ENCODE peak calls at places on chromosome 16, in four cellular contexts. F, E, B and Y are unnamed samples. For H3K4me1, the result is how much of the 10 kb centered on the place peaks cover.

GRCh38 chr16:69503244-69503643 is 62.5 kb upstream of the NFAT5 start:
- DNase-seq in F (no peak), E (no peak), B (no peak), Y (no peak)

GRCh38 chr16:14164916-14165684 is 94.0 kb downstream of the MRTFB start:
- DNase-seq in F (no peak), E (no peak), B (no peak), Y (no peak)

GRCh38 chr16:53773150-53773846 is 69.3 kb downstream of the FTO start:
- DNase-seq in F (no peak), E (peak), B (peak), Y (no peak)

GRCh38 chr16:2473999-2474876 is 689 bp upstream of the TBC1D24 start:
- DNase-seq in F (no peak), E (no peak), B (peak), Y (peak)

GRCh38 chr16:54282923-54283734 is 3.5 kb downstream of the IRX3 start:
- DNase-seq in F (no peak), E (no peak), B (no peak), Y (no peak)

GRCh38 chr16:28543072-28543471 is 4.3 kb upstream of the NUPR1 start:
- DNase-seq in F (no peak), E (no peak), B (peak), Y (peak)

GRCh38 chr16:19808061-19808621 is 76.5 kb downstream of the GPRC5B start:
- DNase-seq in F (no peak), E (no peak), B (peak), Y (no peak)

GRCh38 chr16:46836521-46837292 is 5.7 kb upstream of the C16orf87 start:
- DNase-seq in F (no peak), E (no peak), B (no peak), Y (no peak)

GRCh38 chr16:72740346-72740745 is 307.6 kb downstream of the ZFHX3 start:
- DNase-seq in F (no peak), E (no peak), B (no peak), Y (no peak)

GRCh38 chr16:263944-264343 is 11.8 kb downstream of the RGS11 start:
- DNase-seq in F (no peak), E (no peak), B (no peak), Y (no peak)

GRCh38 chr16:52318259-52319008 is 228.5 kb downstream of the TOX3 start:
- DNase-seq in F (no peak), E (no peak), B (no peak), Y (no peak)

GRCh38 chr16:58016841-58017446 is 8.6 kb upstream of the MMP15 start:
- DNase-seq in F (no peak), E (no peak), B (no peak), Y (peak)

GRCh38 chr16:69150146-69150865 is 17.9 kb downstream of the UTP4 start:
- DNase-seq in F (peak), E (peak), B (peak), Y (no peak)

GRCh38 chr16:84737658-84738057 is 37.9 kb downstream of the USP10 start:
- DNase-seq in F (no peak), E (no peak), B (peak), Y (peak)

GRCh38 chr16:2483939-2484897 is 9.3 kb downstream of the TBC1D24 start:
- DNase-seq in F (no peak), E (no peak), B (no peak), Y (no peak)

GRCh38 chr16:35102780-35103403 is 1643.5 kb downstream of the TP53TG3F start:
- DNase-seq in F (no peak), E (no peak), B (no peak), Y (no peak)

GRCh38 chr16:73032548-73033270 is 15.2 kb downstream of the ZFHX3 start:
- DNase-seq in F (no peak), E (no peak), B (no peak), Y (no peak)

GRCh38 chr16:25546781-25547180 is 145.0 kb upstream of the HS3ST4 start:
- DNase-seq in F (no peak), E (no peak), B (no peak), Y (no peak)

GRCh38 chr16:85998868-85999729 is 100.1 kb downstream of the IRF8 start:
- DNase-seq in F (no peak), E (no peak), B (peak), Y (no peak)

GRCh38 chr16:86882586-86883280 is 304.4 kb downstream of the FOXL1 start:
- DNase-seq in F (no peak), E (no peak), B (no peak), Y (peak)

GRCh38 chr16:16982614-16983013 is 488.1 kb downstream of the XYLT1 start:
- DNase-seq in F (no peak), E (no peak), B (no peak), Y (no peak)

GRCh38 chr16:89412811-89413210 is 77.5 kb downstream of the ANKRD11 start:
- DNase-seq in F (no peak), E (no peak), B (no peak), Y (no peak)

GRCh38 chr16:27945233-27945975 is 118.1 kb downstream of the GSG1L start:
- DNase-seq in F (no peak), E (no peak), B (peak), Y (peak)

GRCh38 chr16:24635900-24636610 is 93.4 kb upstream of the TNRC6A start:
- DNase-seq in F (no peak), E (peak), B (peak), Y (peak)

GRCh38 chr16:8278181-8278580 is 312.1 kb downstream of the TMEM114 start:
- DNase-seq in F (no peak), E (no peak), B (no peak), Y (no peak)

GRCh38 chr16:19067349-19068236 is at the start of gene COQ7:
- DNase-seq in F (peak), E (peak), B (peak), Y (peak)

GRCh38 chr16:70563571-70563970 is 40.0 kb downstream of the SF3B3 start:
- DNase-seq in F (no peak), E (no peak), B (no peak), Y (no peak)

GRCh38 chr16:81551821-81552304 is 107.3 kb downstream of the CMIP start:
- DNase-seq in F (no peak), E (no peak), B (no peak), Y (peak)

GRCh38 chr16:87278191-87279093 is 38.8 kb downstream of the C16orf95 start:
- DNase-seq in F (peak), E (peak), B (peak), Y (peak)

GRCh38 chr16:4338712-4339299 is 12.3 kb downstream of the PAM16 start:
- DNase-seq in F (no peak), E (no peak), B (no peak), Y (peak)

GRCh38 chr16:48334325-48334724 is 50.9 kb downstream of the SIAH1 start:
- DNase-seq in F (no peak), E (no peak), B (no peak), Y (no peak)

GRCh38 chr16:6964679-6965078 is 368.0 kb upstream of the RBFOX1 start:
- DNase-seq in F (no peak), E (no peak), B (no peak), Y (no peak)

GRCh38 chr16:779561-779960 is 8.6 kb downstream of the RPUSD1 start:
- DNase-seq in F (no peak), E (no peak), B (no peak), Y (no peak)

GRCh38 chr16:57621521-57622268 is 6.7 kb upstream of the ADGRG1 start:
- DNase-seq in F (no peak), E (peak), B (no peak), Y (peak)

GRCh38 chr16:82470506-82471196 is 156.1 kb upstream of the CDH13 start:
- DNase-seq in F (no peak), E (no peak), B (no peak), Y (no peak)

GRCh38 chr16:19505600-19506303 is 16.1 kb downstream of the GDE1 start:
- DNase-seq in F (no peak), E (no peak), B (no peak), Y (no peak)

GRCh38 chr16:53022374-53022773 is 30.3 kb downstream of the CHD9NB start:
- DNase-seq in F (peak), E (peak), B (peak), Y (no peak)

DNA sequence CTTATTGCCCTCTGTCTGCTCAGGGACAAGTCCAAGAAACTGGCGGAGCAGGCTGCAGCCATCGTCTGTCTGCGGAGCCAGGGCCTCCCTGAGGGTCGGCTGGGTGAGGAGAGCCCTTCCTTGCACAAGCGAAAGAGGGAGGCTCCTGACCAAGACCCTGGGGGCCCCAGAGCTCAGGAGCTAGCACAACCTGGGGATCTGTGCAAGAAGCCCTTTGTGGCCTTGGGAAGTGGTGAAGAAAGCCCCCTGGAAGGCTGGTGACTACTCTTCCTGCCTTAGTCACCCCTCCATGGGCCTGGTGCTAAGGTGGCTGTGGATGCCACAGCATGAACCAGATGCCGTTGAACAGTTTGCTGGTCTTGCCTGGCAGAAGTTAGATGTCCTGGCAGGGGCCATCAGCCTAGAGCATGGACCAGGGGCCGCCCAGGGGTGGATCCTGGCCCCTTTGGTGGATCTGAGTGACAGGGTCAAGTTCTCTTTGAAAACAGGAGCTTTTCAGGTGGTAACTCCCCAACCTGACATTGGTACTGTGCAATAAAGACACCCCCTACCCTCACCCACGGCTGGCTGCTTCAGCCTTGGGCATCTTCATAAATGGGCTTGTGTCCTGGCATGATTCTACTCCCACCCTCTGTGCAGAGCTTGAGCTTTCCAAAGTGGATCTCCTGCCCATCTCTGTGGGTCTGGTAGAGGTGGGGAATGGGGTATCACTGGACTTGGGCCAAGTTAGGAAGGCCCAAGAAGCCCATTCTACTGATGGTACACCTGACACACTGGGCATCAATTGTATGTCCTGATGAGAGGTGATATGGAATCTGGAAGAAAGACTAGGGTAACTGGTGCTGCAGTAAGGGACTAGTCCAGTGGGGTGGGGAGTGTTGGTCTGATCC is 6.2 kb upstream of the NFATC3 start:
- DNase-seq in F (no peak), E (no peak), B (no peak), Y (no peak)
- H3K4me1 ChIP-seq in F (under half), E (under half), B (half or more), Y (half or more)

GRCh38 chr16:75239463-75240122 is 11.8 kb downstream of the BCAR1 start:
- DNase-seq in F (no peak), E (peak), B (no peak), Y (peak)

GRCh38 chr16:75238853-75239371 is 12.5 kb downstream of the BCAR1 start:
- DNase-seq in F (no peak), E (no peak), B (no peak), Y (no peak)

GRCh38 chr16:75236736-75237397 is 14.6 kb downstream of the BCAR1 start:
- DNase-seq in F (no peak), E (no peak), B (no peak), Y (peak)

GRCh38 chr16:75237398-75238131 is 13.9 kb downstream of the BCAR1 start:
- DNase-seq in F (no peak), E (peak), B (no peak), Y (peak)

GRCh38 chr16:75238132-75238852 is 13.1 kb downstream of the BCAR1 start:
- DNase-seq in F (no peak), E (peak), B (peak), Y (peak)
- H3K4me3 ChIP-seq in F (no peak), E (peak), B (no peak), Y (no peak)

DNA sequence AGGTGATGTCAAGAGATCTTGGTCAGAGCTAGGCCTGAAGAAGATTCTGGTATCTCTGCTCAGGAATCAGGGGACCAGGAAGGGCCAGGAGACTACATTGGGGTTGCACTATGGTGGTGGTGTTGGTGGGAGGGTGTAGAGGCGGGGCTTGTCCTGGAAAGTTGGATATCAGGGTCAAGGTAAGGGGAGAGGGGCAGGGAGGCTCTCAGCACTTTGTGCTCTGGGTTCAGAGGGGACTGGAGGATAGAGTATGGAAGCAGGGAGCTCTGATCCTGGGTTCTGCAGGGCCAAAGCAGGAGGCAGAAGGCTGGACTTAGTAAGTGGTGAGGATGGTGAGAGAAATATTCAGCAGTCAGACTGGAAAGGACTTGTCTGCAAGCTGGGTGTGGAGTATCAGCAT is 3.0 kb downstream of the NOL3 start:
- DNase-seq in F (no peak), E (no peak), B (no peak), Y (no peak)
- H3K4me1 ChIP-seq in F (half or more), E (under half), B (half or more), Y (half or more)

GRCh38 chr16:21302454-21302853 is 24.4 kb upstream of the CRYM start:
- DNase-seq in F (no peak), E (no peak), B (no peak), Y (no peak)

GRCh38 chr16:21301895-21302291 is 23.8 kb upstream of the CRYM start:
- DNase-seq in F (no peak), E (no peak), B (no peak), Y (no peak)

GRCh38 chr16:21301168-21301894 is 23.2 kb upstream of the CRYM start:
- DNase-seq in F (peak), E (peak), B (peak), Y (peak)

GRCh38 chr16:21300309-21301167 is 22.4 kb upstream of the CRYM start:
- DNase-seq in F (peak), E (peak), B (peak), Y (peak)

DNA sequence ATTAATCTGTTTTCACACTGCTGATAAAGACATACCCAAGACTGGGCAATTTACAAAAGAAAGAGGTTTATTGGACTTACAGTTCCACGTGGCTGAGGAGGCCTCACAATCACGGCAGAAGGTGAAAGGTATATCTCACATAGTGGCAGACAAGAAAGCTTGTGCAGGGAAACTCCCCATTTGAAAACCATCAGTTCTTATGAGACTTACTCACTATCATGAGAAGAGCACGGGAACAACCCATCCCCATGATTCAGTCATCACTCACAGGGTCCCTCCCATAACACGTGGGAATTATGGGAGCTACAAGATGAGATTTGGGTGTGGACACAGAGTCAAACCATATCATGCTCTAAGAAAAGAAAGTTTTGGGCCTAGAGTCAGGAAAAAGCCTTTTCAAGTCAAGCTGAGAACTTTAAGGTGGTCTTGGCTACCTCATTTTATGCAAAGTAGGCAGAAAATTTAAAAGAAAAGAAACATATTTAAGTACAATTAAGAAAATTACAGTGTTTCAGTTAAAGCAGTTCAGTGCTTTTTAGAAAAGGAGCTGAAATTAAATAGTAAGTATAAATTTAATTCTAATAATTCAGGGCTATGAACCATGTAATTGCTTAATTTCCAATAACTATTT is 24.9 kb upstream of the CRYM start:
- DNase-seq in F (peak), E (no peak), B (no peak), Y (no peak)
- H3K4me3 ChIP-seq in F (peak), E (no peak), B (no peak), Y (no peak)

GRCh38 chr16:49442805-49443204 is 69.2 kb downstream of the C16orf78 start:
- DNase-seq in F (no peak), E (no peak), B (no peak), Y (no peak)

GRCh38 chr16:49441366-49441780 is 67.8 kb downstream of the C16orf78 start:
- DNase-seq in F (no peak), E (peak), B (peak), Y (no peak)

GRCh38 chr16:49439050-49439449 is 65.4 kb downstream of the C16orf78 start:
- DNase-seq in F (no peak), E (no peak), B (no peak), Y (no peak)

GRCh38 chr16:49439676-49440075 is 66.1 kb downstream of the C16orf78 start:
- DNase-seq in F (no peak), E (no peak), B (no peak), Y (no peak)

DNA sequence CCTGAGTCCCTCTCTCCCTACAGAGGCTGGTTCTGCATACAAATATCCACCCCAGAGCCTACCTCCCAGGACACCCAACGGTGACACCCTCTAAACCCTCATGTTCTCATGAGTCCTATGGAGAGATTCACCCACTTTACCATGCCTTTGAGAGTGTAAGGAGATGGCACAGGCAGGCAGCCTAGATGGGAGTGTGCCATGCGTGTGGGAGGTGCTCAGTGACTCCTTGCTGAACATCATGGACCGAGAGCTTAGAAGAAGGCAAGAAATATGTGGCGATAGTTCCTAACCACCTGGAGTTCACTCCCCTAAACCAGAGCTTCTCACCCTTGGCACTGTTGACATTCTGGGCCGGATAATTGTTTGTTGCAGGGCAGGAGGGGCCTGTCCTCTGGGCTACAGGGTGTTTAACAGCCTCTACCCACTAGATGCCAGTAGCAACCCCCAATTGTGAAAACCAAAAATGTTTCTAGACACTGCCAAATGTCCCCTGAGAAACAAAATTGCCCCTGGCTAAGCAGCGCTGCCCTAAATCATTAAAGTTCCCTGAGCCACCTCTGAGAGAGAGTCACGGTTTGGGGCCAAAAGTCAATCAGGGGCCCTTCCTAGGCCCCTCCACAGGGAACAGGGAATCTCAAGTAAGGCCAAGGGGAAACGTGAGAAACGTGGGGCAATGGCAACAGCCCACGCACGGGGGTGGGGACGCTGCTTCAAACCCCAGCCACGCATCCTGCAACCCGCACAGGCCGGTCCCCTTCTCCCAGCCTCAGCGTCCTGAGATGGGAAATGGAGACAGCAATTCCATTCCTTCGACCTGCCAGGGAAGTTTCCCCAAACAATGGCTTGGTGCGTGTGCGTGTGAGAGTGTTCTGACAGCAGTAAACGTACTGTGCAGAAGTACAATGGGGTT is 66.8 kb downstream of the C16orf78 start:
- DNase-seq in F (no peak), E (no peak), B (no peak), Y (no peak)
- H3K4me1 ChIP-seq in F (under half), E (under half), B (under half), Y (under half)